ENCODE peak calls at places on chromosomes 4 and X, in four cellular contexts. S is A549, H is HepG2, D is suprapubic skin. J is an unnamed sample.

GRCh38 chr4:139798456-139798855 is 132.8 kb downstream of the MGST2 start:
- DNase-seq in S (no peak), H (no peak), D (no peak), J (no peak)

GRCh38 chrX:30615229-30615628 is 37.7 kb upstream of the TASL start:
- DNase-seq in S (no peak), H (no peak), D (no peak), J (no peak)

GRCh38 chr4:176226736-176227135 is 31.4 kb upstream of the SPATA4 start:
- DNase-seq in S (no peak), H (no peak), D (no peak), J (no peak)

GRCh38 chr4:106583567-106583966 is 215.0 kb upstream of the GIMD1 start:
- DNase-seq in S (peak), H (no peak), D (no peak), J (no peak)

GRCh38 chr4:76968937-76969336 is 19.4 kb downstream of the SEPTIN11 start:
- DNase-seq in S (no peak), H (no peak), D (no peak), J (no peak)

GRCh38 chr4:146207410-146207809 is 6.9 kb upstream of the REELD1 start:
- DNase-seq in S (no peak), H (no peak), D (no peak), J (no peak)

GRCh38 chr4:79107014-79107413 is 167.8 kb upstream of the PAQR3 start:
- DNase-seq in S (no peak), H (no peak), D (no peak), J (no peak)

GRCh38 chr4:40196724-40197281 is at the start of gene RHOH:
- DNase-seq in S (no peak), H (no peak), D (no peak), J (peak)

GRCh38 chrX:70196961-70197805 is 19.9 kb downstream of the DGAT2L6 start:
- DNase-seq in S (peak), H (peak), D (peak), J (peak)

GRCh38 chr4:38581708-38582107 is 82.3 kb upstream of the KLF3 start:
- DNase-seq in S (no peak), H (no peak), D (no peak), J (no peak)

GRCh38 chr4:2183394-2183793 is 58.5 kb downstream of the HAUS3 start:
- DNase-seq in S (no peak), H (no peak), D (no peak), J (no peak)

GRCh38 chr4:14339715-14340114 is 662.6 kb upstream of the CPEB2 start:
- DNase-seq in S (no peak), H (no peak), D (no peak), J (no peak)

GRCh38 chr4:80266267-80266901 is at the start of gene FGF5:
- DNase-seq in S (no peak), H (no peak), D (no peak), J (no peak)

GRCh38 chrX:1249101-1249887 is 19.3 kb upstream of the CSF2RA start:
- DNase-seq in S (no peak), H (peak), D (no peak), J (peak)

GRCh38 chr4:1252928-1253492 is 4.1 kb upstream of the CTBP1 start:
- DNase-seq in S (no peak), H (peak), D (no peak), J (no peak)

GRCh38 chr4:121270384-121270783 is 106.3 kb upstream of the TNIP3 start:
- DNase-seq in S (no peak), H (no peak), D (no peak), J (no peak)

GRCh38 chr4:110751991-110752390 is 129.1 kb upstream of the PITX2 start:
- DNase-seq in S (no peak), H (no peak), D (no peak), J (no peak)

GRCh38 chrX:37060999-37061398 is 52.8 kb downstream of the FAM47C start:
- DNase-seq in S (no peak), H (peak), D (no peak), J (no peak)

GRCh38 chrX:17183566-17183965 is 191.4 kb upstream of the NHS start:
- DNase-seq in S (no peak), H (no peak), D (no peak), J (no peak)

GRCh38 chr4:169059294-169060201 is 49.5 kb upstream of the CBR4 start:
- DNase-seq in S (no peak), H (no peak), D (no peak), J (no peak)

GRCh38 chr4:98226396-98226795 is 34.8 kb upstream of the RAP1GDS1 start:
- DNase-seq in S (no peak), H (no peak), D (no peak), J (no peak)

GRCh38 chr4:7244343-7244680 is 52.0 kb downstream of the SORCS2 start:
- DNase-seq in S (no peak), H (no peak), D (no peak), J (no peak)

GRCh38 chr4:185265942-185266341 is 56.5 kb downstream of the SNX25 start:
- DNase-seq in S (no peak), H (no peak), D (no peak), J (no peak)

GRCh38 chrX:110108381-110108796 is 105.5 kb downstream of the TMEM164 start:
- DNase-seq in S (no peak), H (no peak), D (no peak), J (peak)

GRCh38 chr4:478373-478772 is 20.6 kb downstream of the ZNF721 start:
- DNase-seq in S (no peak), H (no peak), D (no peak), J (no peak)

GRCh38 chrX:129940721-129941120 is 34.8 kb downstream of the UTP14A start:
- DNase-seq in S (no peak), H (no peak), D (no peak), J (no peak)

GRCh38 chrX:129939986-129940385 is 34.0 kb downstream of the UTP14A start:
- DNase-seq in S (no peak), H (no peak), D (no peak), J (no peak)

GRCh38 chrX:129934461-129934860 is 28.5 kb downstream of the UTP14A start:
- DNase-seq in S (no peak), H (no peak), D (no peak), J (no peak)

GRCh38 chrX:129934952-129935351 is 29.0 kb downstream of the UTP14A start:
- DNase-seq in S (no peak), H (no peak), D (no peak), J (no peak)

DNA sequence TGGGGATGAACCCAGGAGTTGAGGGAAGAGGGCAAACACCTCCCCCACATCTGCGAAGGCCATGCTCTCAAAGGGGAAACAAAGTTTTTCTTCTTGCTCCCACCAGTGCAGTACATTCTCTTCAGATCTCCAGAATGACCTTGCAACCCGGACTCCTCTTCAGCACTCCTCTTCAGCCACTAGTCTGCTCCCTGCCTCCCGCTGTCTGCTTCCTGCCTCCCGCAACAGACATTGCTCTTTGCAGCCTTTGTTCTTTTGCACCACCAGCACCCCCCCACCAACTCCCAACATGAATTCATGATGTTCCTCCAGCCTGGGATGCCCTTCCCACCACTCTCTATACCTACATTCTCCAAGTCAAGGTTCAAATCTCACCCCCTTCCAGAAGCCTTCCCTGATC is 32.1 kb downstream of the UTP14A start:
- DNase-seq in S (no peak), H (no peak), D (no peak), J (no peak)
- TF ChIP-seq CTCF in S (no peak), H (no peak), D (no peak), J (no peak)

DNA sequence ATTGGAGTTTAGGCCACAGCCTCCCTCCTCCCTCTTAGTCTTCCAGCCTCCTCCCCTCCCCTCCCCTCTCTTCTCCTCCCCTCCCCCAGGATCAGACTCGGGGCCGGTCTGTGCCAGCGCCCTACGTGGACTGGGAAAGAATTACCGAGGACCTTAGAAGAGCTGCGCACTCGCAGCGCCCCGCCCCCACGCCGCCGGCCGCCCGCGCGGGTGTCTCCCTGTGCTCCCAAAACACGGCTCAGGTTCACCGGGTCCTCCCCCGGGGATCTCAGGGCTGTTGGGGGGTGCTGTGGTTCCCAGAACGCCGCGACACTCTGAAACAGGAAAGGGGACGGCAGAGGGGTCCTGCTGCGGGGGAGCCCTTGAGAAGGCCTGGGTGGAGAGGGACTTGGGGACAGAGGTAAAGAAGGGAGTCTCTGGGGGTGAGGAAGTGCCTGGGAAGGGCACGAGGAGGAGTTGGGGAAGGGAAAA is 122.2 kb upstream of the TBL1X start:
- DNase-seq in S (peak), H (peak), D (peak), J (peak)
- TF ChIP-seq EP300 in S (no peak), H (no peak), D (no peak), J (no peak)

GRCh38 chr4:73866236-73866635 is 3.0 kb upstream of the CXCL1 start:
- DNase-seq in S (no peak), H (no peak), D (no peak), J (no peak)

GRCh38 chr4:73862357-73862756 is 6.8 kb upstream of the CXCL1 start:
- DNase-seq in S (no peak), H (no peak), D (no peak), J (no peak)

GRCh38 chr4:73865697-73866096 is 3.5 kb upstream of the CXCL1 start:
- DNase-seq in S (no peak), H (no peak), D (no peak), J (no peak)

GRCh38 chr4:73864973-73865372 is 4.2 kb upstream of the CXCL1 start:
- DNase-seq in S (no peak), H (no peak), D (no peak), J (no peak)

DNA sequence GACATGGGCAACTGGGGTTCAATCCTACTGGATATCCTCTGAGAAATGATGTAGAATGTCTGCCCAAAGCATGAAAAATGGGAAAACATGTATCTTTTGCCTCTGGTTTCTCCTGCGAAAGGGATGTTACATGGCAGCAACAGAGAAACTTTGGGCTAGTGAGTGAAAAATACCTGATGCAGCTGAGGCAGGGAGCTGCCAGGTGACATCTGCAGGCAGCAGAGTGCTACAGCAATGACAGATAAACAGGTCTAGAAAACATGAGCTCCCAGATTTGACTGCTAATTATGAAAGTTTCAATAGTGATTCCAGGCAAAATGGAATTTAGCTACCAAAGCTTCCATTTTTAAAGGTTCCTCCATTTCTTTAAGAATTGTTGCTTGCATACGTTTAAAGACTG is 4.8 kb upstream of the CXCL1 start:
- DNase-seq in S (no peak), H (peak), D (no peak), J (peak)
- TF ChIP-seq CTCF in S (peak), H (peak), D (no peak), J (no peak)

DNA sequence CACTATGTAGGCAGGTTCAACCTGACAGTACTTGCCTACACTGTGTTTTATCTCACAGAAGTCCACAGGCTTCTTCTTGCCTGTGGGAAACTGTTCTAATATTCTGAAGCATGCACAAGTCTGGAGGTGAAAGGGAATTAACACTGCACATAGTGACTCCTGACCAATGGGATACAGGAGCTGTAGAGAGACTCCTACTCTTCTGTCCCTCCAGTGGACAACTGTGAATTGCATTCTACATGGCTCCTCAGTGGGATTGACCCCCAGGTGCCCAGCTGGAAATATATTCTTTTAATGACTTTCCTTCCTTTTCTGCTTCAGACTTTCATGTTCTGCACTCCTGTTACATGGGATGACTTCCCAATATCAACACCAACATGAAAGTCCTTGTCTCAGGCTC is 8.2 kb upstream of the YIPF6 start:
- DNase-seq in S (peak), H (peak), D (no peak), J (no peak)
- TF ChIP-seq EP300 in S (no peak), H (no peak), D (no peak), J (no peak)

GRCh38 chrX:19552793-19553192 is 37.5 kb upstream of the MAP3K15 start:
- DNase-seq in S (no peak), H (no peak), D (no peak), J (no peak)
- TF ChIP-seq CTCF in S (no peak), H (no peak), D (no peak), J (no peak)

GRCh38 chrX:123424546-123424945 is 240.5 kb downstream of the GRIA3 start:
- DNase-seq in S (no peak), H (no peak), D (no peak), J (no peak)
- TF ChIP-seq EP300 in S (no peak), H (no peak), D (no peak), J (no peak)

GRCh38 chr4:25667931-25668557 is 12.4 kb downstream of the SLC34A2 start:
- DNase-seq in S (no peak), H (peak), D (no peak), J (no peak)
- TF ChIP-seq CTCF in S (no peak), H (peak), D (no peak), J (no peak)

J was measured in stomach.